ENCODE peak calls at places on chromosome 16, in ten cellular contexts. One of them, this sample, is unnamed.

GRCh38 chr16:4767872-4768548 is 1.0 kb upstream of the ZNF500 start:
- DNase-seq in heart left ventricle: no peak
- DNase-seq in upper lobe of left lung: no peak
- DNase-seq in K562: no peak
- DNase-seq in IMR-90: peak; percentile 13
- DNase-seq in H1: no peak
- DNase-seq in right lobe of liver: no peak
- DNase-seq in transverse colon: peak; percentile 40
- DNase-seq in body of pancreas: peak; percentile 29
- DNase-seq in tibial nerve: peak; percentile 27
- DNase-seq in this sample: no peak

GRCh38 chr16:66569827-66570405 is 3.7 kb downstream of the CMTM1 start:
- DNase-seq in upper lobe of left lung: no peak
- DNase-seq in tibial nerve: no peak
- DNase-seq in transverse colon: no peak
- DNase-seq in right lobe of liver: no peak
- DNase-seq in IMR-90: peak; percentile 81
- DNase-seq in heart left ventricle: no peak
- DNase-seq in K562: no peak
- DNase-seq in H1: no peak
- DNase-seq in body of pancreas: no peak
- DNase-seq in this sample: no peak

GRCh38 chr16:49396206-49396720 is 22.7 kb downstream of the C16orf78 start:
- DNase-seq in tibial nerve: no peak
- DNase-seq in IMR-90: no peak
- DNase-seq in body of pancreas: no peak
- DNase-seq in transverse colon: no peak
- DNase-seq in upper lobe of left lung: no peak
- DNase-seq in heart left ventricle: no peak
- DNase-seq in H1: peak; percentile 20
- DNase-seq in K562: no peak
- DNase-seq in right lobe of liver: no peak
- DNase-seq in this sample: no peak

GRCh38 chr16:89920723-89921122 is 2.1 kb downstream of the MC1R start:
- DNase-seq in transverse colon: no peak
- DNase-seq in right lobe of liver: no peak
- DNase-seq in upper lobe of left lung: no peak
- DNase-seq in H1: no peak
- DNase-seq in tibial nerve: no peak
- DNase-seq in body of pancreas: no peak
- DNase-seq in IMR-90: peak; percentile 47
- DNase-seq in K562: no peak
- DNase-seq in heart left ventricle: no peak
- DNase-seq in this sample: no peak

GRCh38 chr16:89720859-89721643 is at the start of the genes VPS9D1 and ZNF276:
- DNase-seq in heart left ventricle: peak; percentile 93
- DNase-seq in transverse colon: peak; percentile 88
- DNase-seq in body of pancreas: peak; percentile 88
- DNase-seq in H1: peak; percentile 89
- DNase-seq in K562: peak; percentile 86
- DNase-seq in IMR-90: peak; percentile 69
- DNase-seq in tibial nerve: peak; percentile 71
- DNase-seq in upper lobe of left lung: peak; percentile 97
- DNase-seq in right lobe of liver: peak; percentile 92
- DNase-seq in this sample: peak; percentile 54

GRCh38 chr16:50538411-50539052 is 9.7 kb upstream of the NKD1 start:
- DNase-seq in heart left ventricle: no peak
- DNase-seq in IMR-90: no peak
- DNase-seq in body of pancreas: no peak
- DNase-seq in transverse colon: no peak
- DNase-seq in H1: no peak
- DNase-seq in right lobe of liver: no peak
- DNase-seq in tibial nerve: no peak
- DNase-seq in upper lobe of left lung: no peak
- DNase-seq in K562: no peak
- DNase-seq in this sample: no peak

GRCh38 chr16:8807189-8807588 is 9.6 kb downstream of the PMM2 start:
- DNase-seq in IMR-90: no peak
- DNase-seq in H1: no peak
- DNase-seq in tibial nerve: no peak
- DNase-seq in heart left ventricle: no peak
- DNase-seq in upper lobe of left lung: no peak
- DNase-seq in K562: no peak
- DNase-seq in right lobe of liver: no peak
- DNase-seq in transverse colon: no peak
- DNase-seq in body of pancreas: peak; percentile 22
- DNase-seq in this sample: no peak

GRCh38 chr16:48955791-48956190 is 325.8 kb downstream of the CBLN1 start:
- DNase-seq in K562: no peak
- DNase-seq in IMR-90: no peak
- DNase-seq in H1: no peak
- DNase-seq in heart left ventricle: no peak
- DNase-seq in transverse colon: no peak
- DNase-seq in upper lobe of left lung: no peak
- DNase-seq in body of pancreas: no peak
- DNase-seq in right lobe of liver: no peak
- DNase-seq in tibial nerve: no peak
- DNase-seq in this sample: no peak

DNA sequence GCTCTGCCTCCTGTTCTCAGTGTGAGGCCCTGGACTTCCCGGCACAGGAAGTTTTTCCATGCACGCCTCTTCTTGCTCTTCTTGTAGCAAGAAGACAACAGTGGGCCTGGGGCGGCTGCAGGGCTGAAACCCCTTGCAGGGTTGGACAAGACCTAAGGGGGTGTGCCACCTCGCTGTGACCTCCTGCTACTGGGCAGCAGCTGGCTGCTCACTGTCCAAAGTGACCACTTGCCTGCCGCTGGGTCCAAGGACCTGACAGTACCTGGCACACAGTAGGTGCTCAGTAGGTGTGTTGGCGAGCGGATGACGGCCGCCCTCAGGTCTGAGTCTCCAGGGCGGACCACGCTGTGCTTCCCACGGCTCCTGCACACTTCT is 331.5 kb downstream of the C16orf95 start:
- DNase-seq in IMR-90: no peak
- DNase-seq in right lobe of liver: no peak
- DNase-seq in body of pancreas: no peak
- DNase-seq in H1: no peak
- DNase-seq in tibial nerve: no peak
- DNase-seq in transverse colon: no peak
- DNase-seq in heart left ventricle: no peak
- DNase-seq in K562: no peak
- DNase-seq in upper lobe of left lung: peak; percentile 52
- DNase-seq in this sample: no peak
- TF ChIP-seq POLR2A in IMR-90: no peak
- TF ChIP-seq POLR2A in right lobe of liver: no peak
- TF ChIP-seq POLR2A in body of pancreas: no peak
- TF ChIP-seq POLR2A in H1: no peak
- TF ChIP-seq POLR2A in tibial nerve: no peak
- TF ChIP-seq POLR2A in transverse colon: no peak
- TF ChIP-seq POLR2A in heart left ventricle: no peak
- TF ChIP-seq POLR2A in K562: no peak
- TF ChIP-seq POLR2A in upper lobe of left lung: no peak
- TF ChIP-seq POLR2A in this sample: no peak

GRCh38 chr16:78606572-78606971 is 507.1 kb downstream of the WWOX start:
- DNase-seq in heart left ventricle: no peak
- DNase-seq in upper lobe of left lung: no peak
- DNase-seq in tibial nerve: no peak
- DNase-seq in right lobe of liver: no peak
- DNase-seq in transverse colon: no peak
- DNase-seq in body of pancreas: no peak
- DNase-seq in H1: no peak
- DNase-seq in IMR-90: no peak
- DNase-seq in K562: no peak
- DNase-seq in this sample: no peak

GRCh38 chr16:78607465-78607864 is 508.0 kb downstream of the WWOX start:
- DNase-seq in body of pancreas: no peak
- DNase-seq in H1: no peak
- DNase-seq in transverse colon: no peak
- DNase-seq in upper lobe of left lung: no peak
- DNase-seq in IMR-90: no peak
- DNase-seq in tibial nerve: no peak
- DNase-seq in right lobe of liver: no peak
- DNase-seq in K562: no peak
- DNase-seq in heart left ventricle: no peak
- DNase-seq in this sample: no peak

GRCh38 chr16:78608305-78608776 is 508.9 kb downstream of the WWOX start:
- DNase-seq in H1: no peak
- DNase-seq in upper lobe of left lung: no peak
- DNase-seq in right lobe of liver: no peak
- DNase-seq in K562: no peak
- DNase-seq in heart left ventricle: no peak
- DNase-seq in transverse colon: peak; percentile 10
- DNase-seq in body of pancreas: no peak
- DNase-seq in tibial nerve: no peak
- DNase-seq in IMR-90: no peak
- DNase-seq in this sample: no peak

GRCh38 chr16:78607022-78607421 is 507.6 kb downstream of the WWOX start:
- DNase-seq in IMR-90: no peak
- DNase-seq in transverse colon: no peak
- DNase-seq in right lobe of liver: no peak
- DNase-seq in upper lobe of left lung: no peak
- DNase-seq in heart left ventricle: no peak
- DNase-seq in body of pancreas: no peak
- DNase-seq in K562: no peak
- DNase-seq in tibial nerve: no peak
- DNase-seq in H1: no peak
- DNase-seq in this sample: no peak

GRCh38 chr16:78605548-78606097 is 506.2 kb downstream of the WWOX start:
- DNase-seq in transverse colon: no peak
- DNase-seq in IMR-90: no peak
- DNase-seq in upper lobe of left lung: no peak
- DNase-seq in heart left ventricle: no peak
- DNase-seq in body of pancreas: no peak
- DNase-seq in right lobe of liver: no peak
- DNase-seq in H1: no peak
- DNase-seq in tibial nerve: no peak
- DNase-seq in K562: no peak
- DNase-seq in this sample: no peak
- H3K4me3 ChIP-seq in transverse colon: no peak overlapping the region
- H3K4me3 ChIP-seq in IMR-90: no peak overlapping the region
- H3K4me3 ChIP-seq in upper lobe of left lung: no peak overlapping the region
- H3K4me3 ChIP-seq in heart left ventricle: no peak overlapping the region
- H3K4me3 ChIP-seq in body of pancreas: no peak overlapping the region
- H3K4me3 ChIP-seq in right lobe of liver: no peak overlapping the region
- H3K4me3 ChIP-seq in H1: no peak overlapping the region
- H3K4me3 ChIP-seq in tibial nerve: no peak overlapping the region
- H3K4me3 ChIP-seq in K562: no peak overlapping the region
- H3K4me3 ChIP-seq in this sample: no peak overlapping the region

GRCh38 chr16:78556421-78556820 is 457.0 kb downstream of the WWOX start:
- DNase-seq in K562: no peak
- DNase-seq in upper lobe of left lung: peak; percentile 54
- DNase-seq in heart left ventricle: no peak
- DNase-seq in right lobe of liver: no peak
- DNase-seq in IMR-90: no peak
- DNase-seq in transverse colon: no peak
- DNase-seq in body of pancreas: no peak
- DNase-seq in H1: no peak
- DNase-seq in tibial nerve: no peak
- DNase-seq in this sample: no peak

GRCh38 chr16:78563905-78564304 is 464.5 kb downstream of the WWOX start:
- DNase-seq in upper lobe of left lung: no peak
- DNase-seq in H1: no peak
- DNase-seq in IMR-90: no peak
- DNase-seq in right lobe of liver: no peak
- DNase-seq in transverse colon: no peak
- DNase-seq in heart left ventricle: no peak
- DNase-seq in K562: no peak
- DNase-seq in body of pancreas: no peak
- DNase-seq in tibial nerve: no peak
- DNase-seq in this sample: peak; percentile 22

GRCh38 chr16:78562650-78563049 is 463.2 kb downstream of the WWOX start:
- DNase-seq in right lobe of liver: no peak
- DNase-seq in transverse colon: no peak
- DNase-seq in H1: no peak
- DNase-seq in body of pancreas: no peak
- DNase-seq in tibial nerve: no peak
- DNase-seq in heart left ventricle: no peak
- DNase-seq in IMR-90: no peak
- DNase-seq in K562: no peak
- DNase-seq in upper lobe of left lung: no peak
- DNase-seq in this sample: no peak

GRCh38 chr16:78562156-78562555 is 462.7 kb downstream of the WWOX start:
- DNase-seq in H1: no peak
- DNase-seq in upper lobe of left lung: no peak
- DNase-seq in heart left ventricle: no peak
- DNase-seq in body of pancreas: no peak
- DNase-seq in right lobe of liver: no peak
- DNase-seq in K562: no peak
- DNase-seq in transverse colon: no peak
- DNase-seq in tibial nerve: no peak
- DNase-seq in IMR-90: no peak
- DNase-seq in this sample: no peak

DNA sequence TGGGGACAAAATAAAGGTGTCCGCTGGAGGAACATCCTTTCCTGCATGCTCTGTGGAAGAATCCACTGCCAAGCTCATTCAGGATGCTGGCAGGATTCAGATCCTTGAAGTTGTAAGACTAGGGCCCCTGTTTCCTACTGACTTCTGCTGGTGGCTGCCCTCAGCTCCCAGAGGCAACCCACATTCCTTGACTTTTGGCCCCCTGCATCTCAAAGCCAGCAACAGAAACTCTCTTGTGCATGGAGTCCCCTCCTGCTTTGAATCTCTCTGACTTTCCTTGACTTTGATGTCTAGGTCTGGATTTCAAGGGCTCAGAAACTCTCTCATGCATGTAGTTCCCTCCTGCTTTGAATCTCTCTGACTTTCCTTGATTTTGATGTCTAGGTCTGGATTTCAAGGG is 461.5 kb downstream of the WWOX start:
- DNase-seq in upper lobe of left lung: no peak
- DNase-seq in right lobe of liver: no peak
- DNase-seq in K562: no peak
- DNase-seq in body of pancreas: no peak
- DNase-seq in transverse colon: no peak
- DNase-seq in tibial nerve: no peak
- DNase-seq in heart left ventricle: no peak
- DNase-seq in IMR-90: no peak
- DNase-seq in H1: no peak
- DNase-seq in this sample: no peak
- TF ChIP-seq CTCF in upper lobe of left lung: no peak
- TF ChIP-seq CTCF in right lobe of liver: no peak
- TF ChIP-seq CTCF in K562: no peak
- TF ChIP-seq CTCF in body of pancreas: no peak
- TF ChIP-seq CTCF in transverse colon: no peak
- TF ChIP-seq CTCF in tibial nerve: no peak
- TF ChIP-seq CTCF in heart left ventricle: no peak
- TF ChIP-seq CTCF in IMR-90: no peak
- TF ChIP-seq CTCF in H1: no peak
- TF ChIP-seq CTCF in this sample: no peak

GRCh38 chr16:47728229-47728628 is 267.1 kb downstream of the PHKB start:
- DNase-seq in tibial nerve: no peak
- DNase-seq in upper lobe of left lung: no peak
- DNase-seq in body of pancreas: no peak
- DNase-seq in H1: no peak
- DNase-seq in right lobe of liver: no peak
- DNase-seq in heart left ventricle: no peak
- DNase-seq in K562: no peak
- DNase-seq in IMR-90: no peak
- DNase-seq in transverse colon: no peak
- DNase-seq in this sample: no peak
- TF ChIP-seq POLR2A in tibial nerve: no peak
- TF ChIP-seq POLR2A in upper lobe of left lung: no peak
- TF ChIP-seq POLR2A in body of pancreas: no peak
- TF ChIP-seq POLR2A in H1: no peak
- TF ChIP-seq POLR2A in right lobe of liver: no peak
- TF ChIP-seq POLR2A in heart left ventricle: no peak
- TF ChIP-seq POLR2A in K562: no peak
- TF ChIP-seq POLR2A in IMR-90: no peak
- TF ChIP-seq POLR2A in transverse colon: no peak
- TF ChIP-seq POLR2A in this sample: no peak

GRCh38 chr16:6558133-6558532 is 774.5 kb upstream of the RBFOX1 start:
- DNase-seq in heart left ventricle: no peak
- DNase-seq in tibial nerve: no peak
- DNase-seq in K562: no peak
- DNase-seq in body of pancreas: no peak
- DNase-seq in IMR-90: no peak
- DNase-seq in upper lobe of left lung: no peak
- DNase-seq in H1: peak; percentile 51
- DNase-seq in transverse colon: no peak
- DNase-seq in right lobe of liver: no peak
- DNase-seq in this sample: no peak
- H3K4me3 ChIP-seq in heart left ventricle: no peak overlapping the region
- H3K4me3 ChIP-seq in tibial nerve: no peak overlapping the region
- H3K4me3 ChIP-seq in K562: no peak overlapping the region
- H3K4me3 ChIP-seq in body of pancreas: no peak overlapping the region
- H3K4me3 ChIP-seq in IMR-90: no peak overlapping the region
- H3K4me3 ChIP-seq in upper lobe of left lung: no peak overlapping the region
- H3K4me3 ChIP-seq in H1: no peak overlapping the region
- H3K4me3 ChIP-seq in transverse colon: no peak overlapping the region
- H3K4me3 ChIP-seq in right lobe of liver: no peak overlapping the region
- H3K4me3 ChIP-seq in this sample: no peak overlapping the region